ENCODE peak calls at places on chromosomes 4 and X, in ten cellular contexts. R is OCI-LY7; B is stomach; S is thoracic aorta; I is neuronal stem cell; P is CD8-positive, alpha-beta memory T cell; Q is cardiac muscle cell; W is mammary epithelial cell; U is PC-9; D is GM23248. O is an unnamed sample.

GRCh38 chr4:113292371-113293042 is 243.1 kb downstream of the ANK2 start:
- DNase-seq in R (no peak), B (no peak), S (no peak), I (peak; percentile 57), P (no peak), Q (peak; percentile 8), W (no peak), U (no peak), D (peak; percentile 53), O (no peak)

GRCh38 chrX:68652327-68652930 is 5.0 kb downstream of the STARD8 start:
- DNase-seq in R (no peak), B (no peak), S (no peak), I (no peak), P (no peak), Q (no peak), W (no peak), U (no peak), D (peak; percentile 16), O (no peak)

GRCh38 chrX:25596881-25597280 is 541.3 kb upstream of the MAGEB18 start:
- DNase-seq in R (no peak), B (no peak), S (no peak), I (no peak), P (no peak), Q (no peak), W (no peak), U (no peak), D (no peak), O (no peak)

GRCh38 chrX:70479970-70480659 is 35.5 kb downstream of the DLG3 start:
- DNase-seq in R (no peak), B (peak; percentile 43), S (no peak), I (no peak), P (no peak), Q (peak; percentile 17), W (no peak), U (peak; percentile 56), D (no peak), O (no peak)

GRCh38 chrX:77436271-77436670 is 10.9 kb upstream of the FGF16 start:
- DNase-seq in R (no peak), B (no peak), S (no peak), I (no peak), P (no peak), Q (peak; percentile 50), W (no peak), U (no peak), D (peak; percentile 22), O (no peak)

GRCh38 chrX:137565921-137566745 is at the start of gene ZIC3:
- DNase-seq in R (no peak), B (peak; percentile 63), S (no peak), I (no peak), P (no peak), Q (peak; percentile 83), W (no peak), U (no peak), D (peak; percentile 35), O (peak; percentile 22)

GRCh38 chr4:81565137-81565870 is 93.6 kb upstream of the RASGEF1B start:
- DNase-seq in R (peak; percentile 37), B (peak; percentile 81), S (peak; percentile 16), I (peak; percentile 4), P (no peak), Q (peak; percentile 36), W (no peak), U (no peak), D (peak; percentile 59), O (peak; percentile 62)

GRCh38 chr4:118772149-118773081 is 63.5 kb downstream of the SEC24D start:
- DNase-seq in R (peak; percentile 67), B (no peak), S (no peak), I (peak; percentile 18), P (no peak), Q (peak; percentile 42), W (peak; percentile 30), U (no peak), D (peak; percentile 72), O (no peak)

GRCh38 chr4:11669156-11669555 is 240.5 kb upstream of the HS3ST1 start:
- DNase-seq in R (no peak), B (no peak), S (no peak), I (no peak), P (no peak), Q (no peak), W (peak; percentile 28), U (peak; percentile 69), D (no peak), O (no peak)

GRCh38 chr4:129095811-129096454 is at the start of gene C4orf33:
- DNase-seq in R (peak; percentile 87), B (peak; percentile 74), S (peak; percentile 33), I (peak; percentile 57), P (peak; percentile 53), Q (peak; percentile 77), W (peak; percentile 66), U (peak; percentile 38), D (peak; percentile 93), O (peak; percentile 37)

GRCh38 chrX:36947214-36947613 is 61.0 kb upstream of the FAM47C start:
- DNase-seq in R (no peak), B (no peak), S (no peak), I (no peak), P (no peak), Q (no peak), W (no peak), U (no peak), D (no peak), O (no peak)

DNA sequence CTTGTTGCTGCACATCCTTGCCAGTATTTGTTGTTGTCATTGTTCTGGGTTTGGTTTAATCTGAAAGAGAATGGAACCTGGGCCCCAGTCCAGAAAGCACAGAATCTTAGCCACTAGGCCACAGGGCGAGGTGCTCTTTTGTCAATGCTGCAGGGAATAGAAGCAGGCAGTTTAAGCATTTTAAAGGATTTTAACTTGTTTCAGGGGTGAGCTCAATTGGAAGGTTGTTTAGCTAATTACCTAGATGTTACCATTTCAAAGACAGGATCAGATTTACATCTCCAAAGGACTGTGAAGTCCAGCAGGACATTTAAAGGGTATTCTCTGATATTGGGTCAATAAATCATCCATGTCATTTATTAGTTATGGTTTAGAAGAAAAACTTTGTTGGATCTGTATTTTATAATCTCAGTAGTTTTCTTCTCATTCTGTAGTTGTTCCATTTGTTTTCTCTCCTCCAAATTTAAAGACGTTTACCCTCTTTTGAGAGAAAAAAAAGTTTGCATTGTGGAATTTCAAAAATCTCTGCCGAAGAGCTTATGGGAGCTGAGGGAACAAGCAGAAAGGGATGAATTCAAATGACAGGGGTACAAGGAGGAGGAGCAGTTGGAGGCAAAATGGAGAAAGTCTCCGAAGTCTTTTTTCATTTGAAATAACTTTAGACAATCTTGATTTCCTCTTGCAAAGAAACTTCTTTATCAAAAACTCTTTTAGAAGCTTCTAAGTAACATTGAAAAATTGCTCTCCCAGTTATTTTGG is 57.5 kb upstream of the FAM47C start:
- DNase-seq in R (no peak), B (no peak), S (no peak), I (no peak), P (no peak), Q (no peak), W (no peak), U (no peak), D (no peak), O (no peak)
- H3K36me3 ChIP-seq in R (no peaks in the 10 kb centered on the region), B (no peaks in the 10 kb centered on the region), S (no peaks in the 10 kb centered on the region), I (no peaks in the 10 kb centered on the region), P (no peaks in the 10 kb centered on the region), Q (no peaks in the 10 kb centered on the region), W (no peaks in the 10 kb centered on the region), U (no peaks in the 10 kb centered on the region), D (no peaks in the 10 kb centered on the region), O (no peaks in the 10 kb centered on the region)

GRCh38 chrX:153647461-153648357 is 706 bp downstream of the DUSP9 start:
- DNase-seq in R (no peak), B (no peak), S (no peak), I (no peak), P (no peak), Q (no peak), W (no peak), U (no peak), D (peak; percentile 13), O (no peak)
- H3K27ac ChIP-seq in R (no peak overlapping the region), B (no peak overlapping the region), S (no peak overlapping the region), I (no peak overlapping the region), P (no peak overlapping the region), Q (no peak overlapping the region), W (no peak overlapping the region), U (no peak overlapping the region), D (no peak overlapping the region), O (no peak overlapping the region)

DNA sequence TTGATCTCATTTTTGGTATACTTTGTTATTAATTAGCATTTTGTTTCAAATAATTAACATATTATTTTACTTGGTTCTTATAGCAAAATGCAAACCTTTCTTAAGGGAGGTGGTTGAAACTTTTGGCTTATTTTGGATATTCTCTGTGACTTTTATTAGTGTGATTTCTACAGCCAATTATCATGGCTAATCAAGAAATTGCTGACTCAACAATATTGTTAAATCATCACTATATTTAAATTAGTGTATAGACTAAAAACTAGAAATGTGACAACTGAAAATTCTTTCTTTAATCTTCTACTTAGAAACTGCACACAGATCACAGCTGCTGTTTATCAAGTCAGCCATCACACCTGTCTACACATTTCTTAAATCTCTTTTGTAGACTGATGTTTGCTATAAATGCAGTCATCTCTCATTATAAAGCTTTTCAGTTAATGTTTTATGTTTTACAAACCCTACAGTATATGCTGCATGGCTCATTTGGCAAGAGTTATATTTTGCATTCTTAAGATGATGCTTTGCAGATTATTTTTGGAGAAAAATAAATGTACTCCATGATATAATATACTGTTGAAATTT is 389.8 kb upstream of the PCDH10 start:
- DNase-seq in R (no peak), B (no peak), S (no peak), I (no peak), P (no peak), Q (no peak), W (no peak), U (no peak), D (no peak), O (no peak)
- H3K36me3 ChIP-seq in R (no peaks in the 10 kb centered on the region), B (no peaks in the 10 kb centered on the region), S (no peaks in the 10 kb centered on the region), I (no peaks in the 10 kb centered on the region), P (no peaks in the 10 kb centered on the region), Q (no peaks in the 10 kb centered on the region), W (no peaks in the 10 kb centered on the region), U (no peaks in the 10 kb centered on the region), D (no peaks in the 10 kb centered on the region), O (no peaks in the 10 kb centered on the region)

GRCh38 chrX:43316161-43316560 is 339.9 kb upstream of the MAOA start:
- DNase-seq in R (no peak), B (no peak), S (no peak), I (no peak), P (no peak), Q (no peak), W (no peak), U (no peak), D (no peak), O (no peak)

GRCh38 chrX:43317378-43317777 is 338.7 kb upstream of the MAOA start:
- DNase-seq in R (no peak), B (no peak), S (no peak), I (no peak), P (no peak), Q (no peak), W (no peak), U (no peak), D (no peak), O (no peak)

GRCh38 chrX:43315622-43316021 is 340.5 kb upstream of the MAOA start:
- DNase-seq in R (no peak), B (no peak), S (no peak), I (no peak), P (no peak), Q (no peak), W (no peak), U (no peak), D (no peak), O (no peak)

DNA sequence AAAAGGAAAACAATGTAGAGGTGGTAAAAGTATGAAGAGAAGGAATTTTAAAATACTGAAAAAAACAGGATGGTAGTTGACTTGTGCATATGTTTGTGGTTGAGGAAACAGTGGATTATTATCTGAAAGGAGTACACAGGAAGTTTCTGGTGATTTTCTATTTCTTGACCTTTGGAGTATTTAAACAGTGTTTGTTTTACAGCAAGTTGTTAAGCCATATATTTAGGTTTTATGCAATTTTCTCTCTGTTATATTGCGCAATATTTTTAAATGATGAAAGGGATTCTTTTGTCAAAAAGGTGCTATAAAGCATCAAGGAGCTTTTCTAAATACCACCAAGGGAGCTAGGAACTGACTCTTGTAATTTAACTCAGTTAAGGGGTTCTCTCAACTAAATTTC is 343.1 kb upstream of the MAOA start:
- DNase-seq in R (no peak), B (no peak), S (no peak), I (no peak), P (no peak), Q (no peak), W (no peak), U (no peak), D (no peak), O (no peak)
- H3K27ac ChIP-seq in R (no peak overlapping the region), B (no peak overlapping the region), S (no peak overlapping the region), I (no peak overlapping the region), P (no peak overlapping the region), Q (no peak overlapping the region), W (no peak overlapping the region), U (no peak overlapping the region), D (no peak overlapping the region), O (no peak overlapping the region)